ENCODE peak calls at places on chromosomes 16 and 17, in four cellular contexts. W is heart left ventricle, I is SHP77, Q is A549. L is an unnamed sample.

GRCh38 chr16:65547799-65548446 is 426.1 kb upstream of the CDH11 start:
- DNase-seq in W (no peak), I (no peak), Q (no peak), L (no peak)

GRCh38 chr17:47199627-47200324 is 9.4 kb upstream of the MYL4 start:
- DNase-seq in W (no peak), I (no peak), Q (no peak), L (no peak)

GRCh38 chr17:75068750-75069149 is 19.0 kb upstream of the SLC16A5 start:
- DNase-seq in W (no peak), I (no peak), Q (no peak), L (no peak)

GRCh38 chr17:43365356-43365755 is 33.4 kb upstream of the ARL4D start:
- DNase-seq in W (no peak), I (no peak), Q (no peak), L (no peak)

GRCh38 chr17:58380207-58381123 is 28.5 kb upstream of the SUPT4H1 start:
- DNase-seq in W (no peak), I (no peak), Q (no peak), L (no peak)

GRCh38 chr16:53768167-53768566 is 64.2 kb downstream of the FTO start:
- DNase-seq in W (no peak), I (no peak), Q (no peak), L (no peak)

GRCh38 chr17:4087911-4088693 is 54.7 kb downstream of the ZZEF1 start:
- DNase-seq in W (no peak), I (no peak), Q (no peak), L (peak)

GRCh38 chr16:88585269-88585668 is 15.1 kb downstream of the ZC3H18 start:
- DNase-seq in W (no peak), I (no peak), Q (no peak), L (no peak)

GRCh38 chr17:17824780-17825614 is 11.8 kb downstream of the SREBF1 start:
- DNase-seq in W (no peak), I (no peak), Q (no peak), L (no peak)

GRCh38 chr17:3852561-3852960 is 6.5 kb upstream of the NCBP3 start:
- DNase-seq in W (no peak), I (no peak), Q (no peak), L (no peak)

GRCh38 chr16:50282010-50282538 is 15.7 kb downstream of the ADCY7 start:
- DNase-seq in W (peak), I (no peak), Q (no peak), L (no peak)

GRCh38 chr16:969508-970378 is 1.0 kb downstream of the LMF1 start:
- DNase-seq in W (peak), I (no peak), Q (no peak), L (no peak)

GRCh38 chr16:68370221-68370920 is 59.6 kb downstream of the PRMT7 start:
- DNase-seq in W (no peak), I (no peak), Q (no peak), L (no peak)

GRCh38 chr16:84848991-84849634 is 29.3 kb downstream of the CRISPLD2 start:
- DNase-seq in W (no peak), I (no peak), Q (no peak), L (no peak)

GRCh38 chr17:65485388-65486299 is 75.8 kb downstream of the AXIN2 start:
- DNase-seq in W (peak), I (no peak), Q (no peak), L (no peak)

GRCh38 chr16:79839851-79840321 is 239.3 kb upstream of the MAF start:
- DNase-seq in W (peak), I (no peak), Q (no peak), L (no peak)

GRCh38 chr17:50618941-50619340 is 15.7 kb upstream of the ABCC3 start:
- DNase-seq in W (no peak), I (no peak), Q (no peak), L (no peak)

L was measured in T1000.